ENCODE peak calls at places on chromosome 14, in four cellular contexts. N, D, Z and M are unnamed samples.

GRCh38 chr14:31336646-31337045 is 83.7 kb downstream of the HEATR5A start:
- DNase-seq in N (no peak), D (no peak), Z (no peak), M (no peak)

GRCh38 chr14:102086346-102086971 is 385 bp downstream of the HSP90AA1 start:
- DNase-seq in N (peak; percentile 65), D (peak; percentile 45), Z (peak; percentile 64), M (peak; percentile 45)

GRCh38 chr14:57671021-57671420 is 177.4 kb upstream of the CCDC198 start:
- DNase-seq in N (no peak), D (no peak), Z (no peak), M (no peak)

GRCh38 chr14:96221109-96221650 is 16.5 kb downstream of the BDKRB2 start:
- DNase-seq in N (no peak), D (no peak), Z (no peak), M (no peak)

GRCh38 chr14:34853041-34853440 is 22.1 kb downstream of the BAZ1A start:
- DNase-seq in N (no peak), D (no peak), Z (no peak), M (no peak)

GRCh38 chr14:57182760-57183503 is 85.8 kb downstream of the EXOC5 start:
- DNase-seq in N (no peak), D (no peak), Z (peak; percentile 28), M (no peak)

GRCh38 chr14:96039633-96040311 is 610 bp downstream of the C14orf132 start:
- DNase-seq in N (peak; percentile 41), D (peak; percentile 34), Z (peak; percentile 67), M (no peak)

GRCh38 chr14:56247495-56248087 is 129.4 kb downstream of the PELI2 start:
- DNase-seq in N (no peak), D (no peak), Z (no peak), M (no peak)

GRCh38 chr14:79586401-79586800 is 624.9 kb downstream of the DIO2 start:
- DNase-seq in N (peak; percentile 30), D (no peak), Z (no peak), M (no peak)

GRCh38 chr14:97603201-97603600 is 806.0 kb downstream of the VRK1 start:
- DNase-seq in N (no peak), D (no peak), Z (no peak), M (peak; percentile 55)

GRCh38 chr14:104135121-104135903 is 3.1 kb upstream of the KIF26A start:
- DNase-seq in N (peak; percentile 40), D (no peak), Z (peak; percentile 52), M (no peak)

GRCh38 chr14:65277580-65278270 is 134.8 kb upstream of the FUT8 start:
- DNase-seq in N (no peak), D (no peak), Z (no peak), M (no peak)

GRCh38 chr14:92644601-92645515 is 103.6 kb downstream of the LGMN start:
- DNase-seq in N (no peak), D (no peak), Z (no peak), M (no peak)

GRCh38 chr14:51676549-51676948 is 24.8 kb downstream of the FRMD6 start:
- DNase-seq in N (no peak), D (no peak), Z (no peak), M (no peak)

GRCh38 chr14:71235865-71236264 is 328.6 kb downstream of the PCNX1 start:
- DNase-seq in N (no peak), D (no peak), Z (no peak), M (no peak)

GRCh38 chr14:81471062-81471461 is 62.6 kb downstream of the SEL1L start:
- DNase-seq in N (no peak), D (no peak), Z (no peak), M (no peak)

GRCh38 chr14:102008891-102009290 is 44.5 kb downstream of the DYNC1H1 start:
- DNase-seq in N (no peak), D (no peak), Z (no peak), M (no peak)

GRCh38 chr14:38255673-38256357 is at the start of gene CLEC14A:
- DNase-seq in N (no peak), D (no peak), Z (peak; percentile 5), M (no peak)

GRCh38 chr14:74735113-74735512 is 22.2 kb downstream of the FCF1 start:
- DNase-seq in N (no peak), D (no peak), Z (no peak), M (no peak)

GRCh38 chr14:95516554-95517209 is at the start of gene SYNE3:
- DNase-seq in N (peak; percentile 52), D (no peak), Z (peak; percentile 55), M (no peak)

GRCh38 chr14:75223664-75224154 is 47.3 kb upstream of the TMED10 start:
- DNase-seq in N (no peak), D (no peak), Z (peak; percentile 34), M (no peak)

GRCh38 chr14:82905762-82906161 is 1372.1 kb upstream of the SEL1L start:
- DNase-seq in N (no peak), D (no peak), Z (peak; percentile 15), M (no peak)

GRCh38 chr14:65073605-65074201 is 28.6 kb downstream of the MAX start:
- DNase-seq in N (no peak), D (no peak), Z (no peak), M (no peak)

GRCh38 chr14:96095581-96096476 is 56.7 kb downstream of the C14orf132 start:
- DNase-seq in N (no peak), D (peak; percentile 22), Z (no peak), M (no peak)

GRCh38 chr14:20608383-20609095 is 17.4 kb upstream of the RNASE12 start:
- DNase-seq in N (no peak), D (no peak), Z (no peak), M (no peak)

GRCh38 chr14:71698027-71698426 is 234.2 kb upstream of the RGS6 start:
- DNase-seq in N (no peak), D (no peak), Z (no peak), M (no peak)

DNA sequence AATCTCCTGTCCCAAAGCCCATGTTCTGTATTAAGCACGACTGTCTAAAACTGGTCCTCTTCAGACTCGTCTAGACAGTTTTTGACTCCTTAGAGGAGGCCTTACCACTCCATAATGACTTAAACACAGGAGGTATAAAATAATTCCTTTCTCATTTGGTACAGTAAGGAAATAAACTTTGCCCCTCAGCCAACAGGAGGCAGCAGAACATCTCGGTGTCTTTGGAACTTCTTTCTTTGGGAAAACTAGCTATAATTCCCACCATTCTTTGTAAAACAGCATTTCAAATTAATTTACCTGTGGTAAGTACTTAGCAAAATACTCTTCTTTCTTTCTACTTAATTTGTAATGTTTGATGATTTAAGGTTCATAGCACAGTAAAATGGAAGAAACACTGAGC is 292.7 kb upstream of the G2E3 start:
- DNase-seq in N (no peak), D (no peak), Z (no peak), M (no peak)
- H3K27ac ChIP-seq in N (no peak overlapping the region), D (no peak overlapping the region), Z (no peak overlapping the region), M (no peak overlapping the region)

GRCh38 chr14:99530407-99530806 is 49.2 kb downstream of the CCNK start:
- DNase-seq in N (no peak), D (no peak), Z (no peak), M (no peak)

GRCh38 chr14:99532310-99532709 is 51.1 kb downstream of the CCNK start:
- DNase-seq in N (no peak), D (no peak), Z (no peak), M (no peak)

GRCh38 chr14:99531221-99532096 is 50.2 kb downstream of the CCNK start:
- DNase-seq in N (no peak), D (no peak), Z (no peak), M (no peak)

GRCh38 chr14:99527427-99528076 is 46.3 kb downstream of the CCNK start:
- DNase-seq in N (no peak), D (no peak), Z (no peak), M (no peak)

DNA sequence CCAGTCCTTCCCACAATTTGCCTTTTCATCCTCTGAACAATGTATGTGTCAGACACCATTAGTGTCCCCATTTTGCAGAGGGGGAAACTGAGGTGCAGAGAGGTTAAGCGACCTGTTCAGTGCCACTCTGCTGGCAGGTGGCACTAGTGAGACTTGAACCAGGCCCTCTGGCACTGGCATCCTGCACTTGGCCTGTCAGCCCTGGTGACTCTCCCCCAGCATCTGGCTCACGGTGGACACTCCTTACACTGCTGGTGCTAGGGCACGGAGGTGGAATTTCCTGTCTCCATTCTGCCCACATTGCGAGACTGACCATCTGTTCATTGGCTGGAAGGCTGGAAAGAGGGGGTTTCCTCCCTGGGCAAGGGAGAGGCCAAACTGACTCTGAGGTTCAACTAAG is 48.7 kb downstream of the CCNK start:
- DNase-seq in N (no peak), D (no peak), Z (no peak), M (no peak)
- TF ChIP-seq CTCF in N (no peak), D (no peak), Z (no peak), M (no peak)

GRCh38 chr14:88316521-88316920 is 6.5 kb downstream of the KCNK10 start:
- DNase-seq in N (no peak), D (no peak), Z (peak; percentile 8), M (no peak)
- H3K9me3 ChIP-seq in N (no peaks in the 10 kb centered on the region), D (no peaks in the 10 kb centered on the region), Z (no peaks in the 10 kb centered on the region), M (no peaks in the 10 kb centered on the region)

DNA sequence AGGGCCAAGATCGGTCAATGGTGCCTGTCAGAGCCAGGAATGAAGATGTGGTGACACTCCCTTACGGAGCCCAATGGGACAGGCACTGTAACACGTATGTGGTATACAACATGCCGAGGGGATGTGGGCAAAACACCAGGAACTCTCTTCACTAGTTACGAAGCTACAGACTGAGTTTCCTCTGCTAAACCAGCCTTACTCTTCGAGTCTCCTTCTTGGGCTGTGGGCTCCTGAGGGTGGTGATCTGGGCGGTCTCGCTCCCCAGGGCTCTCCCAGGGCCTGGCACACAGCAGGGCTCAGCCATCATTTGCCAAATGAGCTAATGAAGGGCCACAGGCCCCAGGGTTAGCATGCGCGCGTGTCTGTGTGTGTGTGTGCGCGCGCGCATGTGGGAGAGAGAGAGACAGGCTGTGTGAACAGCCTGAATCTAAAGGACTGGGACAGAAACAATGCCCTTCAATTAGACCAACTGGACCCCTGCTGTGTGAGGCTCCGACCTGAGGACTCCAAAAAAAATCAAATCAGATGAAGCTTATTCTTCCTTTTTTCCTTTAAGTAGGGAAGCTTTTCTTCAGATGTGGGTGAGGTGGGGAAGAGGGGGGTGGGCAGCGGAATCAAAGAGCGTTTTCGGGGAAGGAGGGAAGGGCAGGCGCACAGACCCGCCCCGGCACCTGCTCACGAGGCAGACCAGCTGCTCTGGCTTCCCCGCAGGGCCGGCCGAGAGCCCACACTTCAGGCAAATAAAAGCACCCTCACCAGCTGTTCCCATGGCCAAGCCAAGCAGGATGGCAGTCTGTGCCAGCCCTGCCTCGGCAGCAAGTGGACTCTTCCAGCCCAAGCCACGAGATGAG is 42.5 kb downstream of the CCDC88C start:
- DNase-seq in N (peak; percentile 77), D (no peak), Z (no peak), M (peak; percentile 37)
- H3K27ac ChIP-seq in N (no peak overlapping the region), D (no peak overlapping the region), Z (no peak overlapping the region), M (peak overlapping the region; percentile 80)

DNA sequence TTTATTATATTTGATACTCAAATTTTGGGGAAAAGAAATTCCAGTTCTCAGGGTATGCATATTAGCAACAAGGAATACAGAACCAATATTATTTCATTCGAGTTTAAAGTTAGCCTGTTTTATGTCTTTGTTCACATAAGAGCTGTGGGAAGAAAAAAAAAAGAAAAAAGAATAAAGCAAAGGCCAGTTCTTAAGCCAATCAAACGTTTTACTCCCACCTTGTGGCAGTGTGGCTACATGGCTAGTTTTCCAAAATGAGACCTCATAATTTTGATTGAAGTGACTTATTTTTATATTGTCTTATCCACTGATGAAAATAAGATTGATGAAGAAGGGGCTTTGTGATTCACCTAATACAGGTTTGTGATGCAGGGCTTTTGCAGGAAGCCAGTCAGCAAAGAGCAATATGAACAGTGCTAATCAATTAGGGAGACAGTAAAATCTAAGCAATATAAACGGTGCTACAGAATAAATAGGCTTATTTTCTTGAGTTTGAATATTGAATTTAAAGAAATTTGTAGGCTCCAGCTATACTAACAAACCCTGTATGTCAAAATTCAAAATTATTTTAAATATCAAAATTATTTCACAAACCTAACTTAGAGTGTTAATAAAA is 624.1 kb upstream of the FOXG1 start:
- DNase-seq in N (no peak), D (no peak), Z (peak; percentile 31), M (no peak)
- TF ChIP-seq CTCF in N (no peak), D (no peak), Z (peak; percentile 22), M (no peak)